ENCODE peak calls at places on chromosome 2, in six cellular contexts. N, Y, K, D, S and B are unnamed samples.

GRCh38 chr2:137168564-137168963 is 403.2 kb downstream of the THSD7B start:
- DNase-seq in N (no peak), Y (peak; percentile 62), K (no peak), D (no peak), S (no peak), B (no peak)

GRCh38 chr2:99421469-99421868 is 68.3 kb downstream of the REV1 start:
- DNase-seq in N (no peak), Y (no peak), K (no peak), D (no peak), S (no peak), B (no peak)

GRCh38 chr2:121184248-121184862 is 100.6 kb downstream of the TFCP2L1 start:
- DNase-seq in N (no peak), Y (no peak), K (no peak), D (no peak), S (no peak), B (no peak)

GRCh38 chr2:221465776-221466175 is 106.3 kb downstream of the EPHA4 start:
- DNase-seq in N (no peak), Y (no peak), K (no peak), D (no peak), S (no peak), B (no peak)

GRCh38 chr2:38279201-38279600 is 97.9 kb downstream of the ATL2 start:
- DNase-seq in N (no peak), Y (no peak), K (no peak), D (no peak), S (no peak), B (no peak)

GRCh38 chr2:224395646-224396390 is 6.1 kb downstream of the FAM124B start:
- DNase-seq in N (no peak), Y (no peak), K (no peak), D (no peak), S (no peak), B (no peak)

GRCh38 chr2:30225131-30225762 is 6.1 kb upstream of the LBH start:
- DNase-seq in N (no peak), Y (no peak), K (no peak), D (peak; percentile 52), S (no peak), B (no peak)

GRCh38 chr2:223930002-223930976 is 14.8 kb downstream of the WDFY1 start:
- DNase-seq in N (peak; percentile 31), Y (no peak), K (peak; percentile 19), D (peak; percentile 33), S (no peak), B (no peak)

GRCh38 chr2:180622122-180622918 is 358.1 kb upstream of the UBE2E3 start:
- DNase-seq in N (no peak), Y (no peak), K (no peak), D (no peak), S (no peak), B (no peak)

GRCh38 chr2:99881901-99882591 is 260.3 kb downstream of the AFF3 start:
- DNase-seq in N (peak; percentile 28), Y (peak; percentile 36), K (peak; percentile 16), D (no peak), S (no peak), B (peak; percentile 45)

GRCh38 chr2:237282568-237283128 is 131.3 kb downstream of the COL6A3 start:
- DNase-seq in N (no peak), Y (no peak), K (no peak), D (no peak), S (no peak), B (no peak)

GRCh38 chr2:42493885-42494433 is at the start of gene KCNG3:
- DNase-seq in N (peak; percentile 89), Y (peak; percentile 44), K (peak; percentile 61), D (peak; percentile 84), S (peak; percentile 55), B (peak; percentile 83)

GRCh38 chr2:15667579-15668556 is 76.2 kb downstream of the DDX1 start:
- DNase-seq in N (no peak), Y (no peak), K (no peak), D (no peak), S (no peak), B (no peak)

GRCh38 chr2:133518646-133519344 is 49.5 kb downstream of the NCKAP5 start:
- DNase-seq in N (no peak), Y (no peak), K (no peak), D (no peak), S (no peak), B (no peak)

GRCh38 chr2:38600242-38600891 is 2.4 kb downstream of the HNRNPLL start:
- DNase-seq in N (peak; percentile 17), Y (no peak), K (no peak), D (peak; percentile 21), S (no peak), B (peak; percentile 36)

GRCh38 chr2:150410809-150411208 is 76.7 kb downstream of the RND3 start:
- DNase-seq in N (peak; percentile 90), Y (peak; percentile 3), K (no peak), D (no peak), S (no peak), B (no peak)

GRCh38 chr2:20666364-20667150 is at the start of gene GDF7:
- DNase-seq in N (peak; percentile 74), Y (no peak), K (no peak), D (peak; percentile 60), S (no peak), B (no peak)
- TF ChIP-seq CTCF in N (peak; percentile 12), Y (no peak), K (no peak), D (peak; percentile 9), S (peak; percentile 51), B (peak; percentile 39)

GRCh38 chr2:135849087-135849486 is 12.1 kb upstream of the LCT start:
- DNase-seq in N (no peak), Y (no peak), K (no peak), D (no peak), S (no peak), B (no peak)

GRCh38 chr2:135843671-135844070 is 6.7 kb upstream of the LCT start:
- DNase-seq in N (no peak), Y (no peak), K (no peak), D (no peak), S (no peak), B (no peak)

GRCh38 chr2:135845997-135846396 is 9.0 kb upstream of the LCT start:
- DNase-seq in N (no peak), Y (no peak), K (no peak), D (no peak), S (no peak), B (no peak)

GRCh38 chr2:135844285-135844985 is 7.5 kb upstream of the LCT start:
- DNase-seq in N (no peak), Y (no peak), K (no peak), D (no peak), S (no peak), B (no peak)

GRCh38 chr2:135845257-135845656 is 8.3 kb upstream of the LCT start:
- DNase-seq in N (no peak), Y (no peak), K (no peak), D (no peak), S (no peak), B (no peak)
- TF ChIP-seq CTCF in N (peak; percentile 22), Y (no peak), K (no peak), D (no peak), S (peak; percentile 25), B (peak; percentile 27)

GRCh38 chr2:178105566-178105965 is 6.7 kb upstream of the RBM45 start:
- DNase-seq in N (no peak), Y (no peak), K (no peak), D (peak; percentile 16), S (no peak), B (no peak)
- TF ChIP-seq CTCF in N (no peak), Y (no peak), K (no peak), D (no peak), S (no peak), B (no peak)

DNA sequence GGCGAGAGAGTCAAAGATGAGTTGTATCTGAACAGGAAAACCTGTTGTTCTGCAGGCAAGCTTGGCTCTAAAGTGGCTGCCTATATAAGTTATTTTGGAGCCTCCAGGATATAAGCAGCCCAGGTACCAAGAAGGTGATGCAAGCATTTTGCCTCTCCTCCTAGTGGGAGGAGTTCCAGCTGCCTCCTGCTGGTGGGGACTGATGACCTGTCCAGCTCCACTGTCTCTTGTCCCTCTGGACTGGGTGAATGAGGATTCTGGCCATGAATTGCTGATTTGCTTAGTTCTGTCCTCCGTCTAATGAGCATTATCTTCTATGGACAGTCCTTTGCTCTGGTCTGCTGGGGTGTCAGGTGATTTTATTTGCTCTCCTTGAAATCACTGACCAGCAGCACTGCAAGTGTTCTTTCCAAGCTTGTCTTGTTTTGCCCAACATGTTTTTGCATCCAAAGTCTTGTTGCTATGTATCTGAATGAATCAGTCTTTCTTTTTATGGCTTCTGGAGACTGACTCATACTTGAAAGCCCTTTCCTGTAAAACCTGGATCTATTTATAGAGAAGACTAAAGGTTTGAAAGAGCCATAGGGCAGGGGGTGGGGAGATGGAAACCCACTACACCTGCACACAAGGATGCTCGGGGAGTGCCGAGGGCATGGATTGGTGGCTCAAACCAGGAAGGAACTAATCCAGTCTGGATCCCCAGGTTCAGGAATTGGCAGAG is 40.6 kb upstream of the EFHD1 start:
- DNase-seq in N (no peak), Y (peak; percentile 86), K (no peak), D (peak; percentile 68), S (no peak), B (no peak)
- TF ChIP-seq CTCF in N (no peak), Y (no peak), K (no peak), D (peak; percentile 16), S (no peak), B (no peak)

DNA sequence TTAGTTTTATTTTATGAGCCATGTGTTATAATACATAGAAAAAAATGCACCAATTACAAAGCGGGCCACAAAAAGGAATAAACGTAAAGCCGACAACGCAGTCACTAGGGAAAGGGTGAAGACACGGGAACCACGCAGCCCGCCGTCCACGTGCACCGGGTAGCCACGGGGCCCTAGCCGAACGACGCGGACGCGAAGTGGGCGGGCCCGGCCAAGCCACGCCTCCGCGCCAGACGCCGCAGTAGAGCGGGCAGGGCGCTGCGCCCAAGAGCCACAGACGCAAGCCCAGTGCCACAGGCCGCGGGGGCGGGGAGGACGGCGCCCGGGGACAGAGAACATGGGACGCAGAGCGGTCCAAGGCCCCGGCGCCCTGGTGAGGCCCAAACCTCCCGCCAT is at the start of gene DUSP28:
- DNase-seq in N (peak; percentile 79), Y (peak; percentile 83), K (peak; percentile 93), D (peak; percentile 94), S (peak; percentile 69), B (peak; percentile 90)
- TF ChIP-seq CTCF in N (no peak), Y (no peak), K (no peak), D (no peak), S (no peak), B (no peak)

GRCh38 chr2:118431188-118431562 is 342.9 kb downstream of the INSIG2 start:
- DNase-seq in N (peak; percentile 36), Y (peak; percentile 8), K (no peak), D (no peak), S (no peak), B (no peak)
- TF ChIP-seq CTCF in N (peak; percentile 43), Y (no peak), K (no peak), D (no peak), S (no peak), B (no peak)